ENCODE peak calls at places on chromosomes 13 and 19, in five cellular contexts. G, T, Z, N and P are unnamed samples.

GRCh38 chr13:49791753-49792549 is 531 bp downstream of the KPNA3 start:
- DNase-seq in G (peak), T (peak), Z (peak), N (peak), P (peak)

GRCh38 chr19:6232567-6232966 is 47.2 kb downstream of the MLLT1 start:
- DNase-seq in G (no peak), T (no peak), Z (peak), N (no peak), P (peak)

GRCh38 chr13:49683489-49683888 is 7.8 kb downstream of the EBPL start:
- DNase-seq in G (no peak), T (no peak), Z (no peak), N (no peak), P (no peak)

GRCh38 chr13:32164622-32165268 is 133.2 kb downstream of the FRY start:
- DNase-seq in G (no peak), T (peak), Z (no peak), N (no peak), P (peak)

GRCh38 chr13:91767681-91768080 is 369.3 kb downstream of the GPC5 start:
- DNase-seq in G (no peak), T (no peak), Z (no peak), N (no peak), P (no peak)

GRCh38 chr19:15010497-15011255 is 31.0 kb upstream of the SLC1A6 start:
- DNase-seq in G (no peak), T (no peak), Z (no peak), N (no peak), P (no peak)

GRCh38 chr13:60627071-60627686 is 230.2 kb downstream of the TDRD3 start:
- DNase-seq in G (peak), T (peak), Z (no peak), N (no peak), P (peak)

GRCh38 chr19:34669305-34669704 is 7.7 kb downstream of the SCGB2B2 start:
- DNase-seq in G (no peak), T (no peak), Z (no peak), N (no peak), P (no peak)

GRCh38 chr19:39212377-39212742 is 8.3 kb upstream of the SYCN start:
- DNase-seq in G (no peak), T (peak), Z (peak), N (no peak), P (no peak)

GRCh38 chr19:38970664-38971532 is 4.6 kb downstream of the FBXO17 start:
- DNase-seq in G (no peak), T (no peak), Z (no peak), N (no peak), P (no peak)

GRCh38 chr13:114002009-114002544 is 28.2 kb upstream of the C13orf46 start:
- DNase-seq in G (no peak), T (no peak), Z (peak), N (no peak), P (no peak)

GRCh38 chr19:13938361-13939027 is at the start of gene PODNL1:
- DNase-seq in G (peak), T (no peak), Z (no peak), N (peak), P (peak)

GRCh38 chr19:290539-291521 is at the start of gene PLPP2:
- DNase-seq in G (no peak), T (peak), Z (peak), N (peak), P (peak)

GRCh38 chr19:18203863-18204393 is at the start of gene RAB3A:
- DNase-seq in G (peak), T (peak), Z (peak), N (peak), P (peak)

GRCh38 chr19:18203408-18203862 is 407 bp downstream of the RAB3A start:
- DNase-seq in G (no peak), T (no peak), Z (no peak), N (peak), P (no peak)

GRCh38 chr19:18206018-18206417 is 2.2 kb upstream of the RAB3A start:
- DNase-seq in G (no peak), T (no peak), Z (no peak), N (no peak), P (no peak)

GRCh38 chr19:18205180-18205915 is 1.5 kb upstream of the RAB3A start:
- DNase-seq in G (peak), T (peak), Z (peak), N (peak), P (peak)

GRCh38 chr19:18204394-18205179 is 745 bp upstream of the RAB3A start:
- DNase-seq in G (peak), T (peak), Z (no peak), N (no peak), P (no peak)
- TF ChIP-seq POLR2A in G (peak), T (peak), Z (no peak), N (peak), P (no peak)

GRCh38 chr13:45331981-45332830 is 8.8 kb downstream of the TPT1 start:
- DNase-seq in G (peak), T (no peak), Z (no peak), N (no peak), P (no peak)
- TF ChIP-seq POLR2A in G (no peak), T (peak), Z (no peak), N (no peak), P (no peak)

DNA sequence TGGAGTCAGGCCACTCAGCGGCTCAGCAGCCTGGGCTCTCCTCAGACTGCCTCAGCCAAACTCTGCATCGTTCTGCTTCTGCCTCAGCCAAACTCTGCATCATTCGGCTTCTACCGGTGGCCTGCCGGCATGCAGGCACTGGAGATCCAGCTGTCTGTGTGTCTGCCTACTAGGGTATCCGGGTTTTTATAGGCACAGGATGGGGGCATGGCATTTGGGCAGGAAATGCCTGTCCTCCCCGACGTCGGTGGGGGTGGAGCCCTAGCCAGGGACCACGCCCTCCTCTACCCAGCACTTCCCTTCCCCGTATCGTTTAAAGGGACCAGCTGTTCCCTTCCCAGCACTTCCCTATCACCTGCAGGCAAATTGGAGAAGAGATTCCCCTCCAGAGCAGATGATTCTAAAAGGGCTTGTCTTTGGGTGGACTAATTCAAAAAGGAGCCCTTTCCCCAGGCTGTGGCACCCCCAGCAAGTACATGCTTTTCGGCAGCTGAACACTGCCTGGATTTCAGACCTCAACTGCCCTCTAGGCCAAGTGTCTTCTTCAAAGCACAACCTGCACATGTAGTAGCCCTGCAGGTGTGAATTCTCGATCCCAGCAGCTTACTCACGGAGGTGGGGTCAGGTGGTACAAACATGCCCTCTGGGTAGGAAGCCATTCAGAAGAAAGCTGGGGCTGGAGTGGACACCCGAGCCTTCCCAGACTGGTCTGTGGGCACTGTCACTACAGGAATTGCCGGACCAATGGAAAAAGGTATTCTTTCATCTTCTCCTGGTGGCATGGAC is 25.5 kb upstream of the GPR12 start:
- DNase-seq in G (peak), T (no peak), Z (peak), N (no peak), P (no peak)
- TF ChIP-seq POLR2A in G (no peak), T (no peak), Z (peak), N (no peak), P (peak)

GRCh38 chr13:110636053-110636475 is 20.7 kb downstream of the NAXD start:
- DNase-seq in G (no peak), T (no peak), Z (no peak), N (no peak), P (no peak)
- TF ChIP-seq POLR2A in G (no peak), T (no peak), Z (no peak), N (no peak), P (no peak)

GRCh38 chr13:23515116-23515515 is 55.1 kb upstream of the TNFRSF19 start:
- DNase-seq in G (no peak), T (no peak), Z (no peak), N (no peak), P (no peak)
- TF ChIP-seq POLR2A in G (no peak), T (no peak), Z (no peak), N (no peak), P (no peak)

GRCh38 chr19:11159598-11160001 is 4.0 kb upstream of the SPC24 start:
- DNase-seq in G (peak), T (no peak), Z (no peak), N (no peak), P (no peak)

GRCh38 chr19:11152318-11153062 is 3.1 kb downstream of the SPC24 start:
- DNase-seq in G (peak), T (no peak), Z (peak), N (peak), P (peak)

GRCh38 chr19:11151181-11151580 is 4.4 kb downstream of the SPC24 start:
- DNase-seq in G (peak), T (no peak), Z (no peak), N (no peak), P (no peak)

GRCh38 chr19:11154683-11155047 is 917 bp downstream of the SPC24 start:
- DNase-seq in G (no peak), T (no peak), Z (no peak), N (no peak), P (no peak)

DNA sequence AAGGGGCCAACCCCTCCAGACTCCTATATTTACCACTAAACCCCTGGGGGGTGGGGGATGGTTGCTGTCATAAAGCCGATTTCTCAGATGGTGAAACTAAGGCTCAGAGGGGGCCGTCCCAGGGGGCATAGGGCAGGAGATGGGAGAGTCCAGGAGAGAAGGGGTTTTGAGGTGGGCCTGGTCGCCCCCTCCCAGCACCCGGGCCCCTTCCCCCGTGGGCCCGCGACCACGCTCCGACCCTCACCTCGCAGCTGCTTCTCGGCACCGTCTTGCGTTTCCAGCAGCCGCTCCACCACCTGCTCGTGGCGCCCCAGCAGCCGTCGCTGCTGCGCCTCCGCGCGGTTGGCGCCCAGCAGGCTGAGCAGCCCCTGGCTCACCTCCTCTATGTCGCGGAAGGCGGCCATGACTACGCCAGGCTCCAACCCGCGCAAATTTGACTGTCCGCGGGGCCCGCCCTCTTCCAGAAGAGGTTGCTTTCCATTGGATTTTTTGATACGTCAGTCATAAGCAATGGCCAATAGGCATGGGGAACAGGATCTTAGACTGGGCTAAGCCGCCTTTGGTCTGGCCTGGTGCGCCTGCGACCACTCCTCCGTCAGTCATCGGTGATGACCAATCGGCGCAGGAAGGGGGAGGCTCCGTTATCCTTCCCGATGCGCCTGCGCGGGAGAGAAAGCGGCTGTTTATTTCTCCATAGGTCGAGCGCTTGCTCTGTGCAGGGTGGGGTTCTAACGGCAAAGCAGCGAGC is at the start of gene SPC24:
- DNase-seq in G (peak), T (peak), Z (peak), N (peak), P (peak)
- TF ChIP-seq POLR2A in G (no peak), T (peak), Z (no peak), N (no peak), P (peak)